ENCODE peak calls at places on chromosome 9, in seven cellular contexts. Q, X, N, L, W, D and K are unnamed samples.

GRCh38 chr9:136854842-136855460 is 2.8 kb downstream of the MAMDC4 start:
- DNase-seq in D (no peak), L (no peak), Q (no peak), X (peak; percentile 52), W (no peak), N (no peak), K (no peak)

GRCh38 chr9:15498246-15499018 is 12.3 kb downstream of the PSIP1 start:
- DNase-seq in N (no peak), L (no peak), Q (no peak), W (no peak), D (no peak), X (no peak), K (no peak)

GRCh38 chr9:81906656-81907055 is 21.6 kb upstream of the SPATA31D4 start:
- DNase-seq in X (no peak), W (no peak), L (no peak), Q (no peak), D (no peak), N (no peak), K (no peak)

GRCh38 chr9:114307323-114308250 is 15.3 kb upstream of the ORM1 start:
- DNase-seq in N (no peak), D (peak; percentile 28), L (no peak), Q (peak; percentile 16), W (no peak), X (peak; percentile 24), K (no peak)

GRCh38 chr9:107612136-107612535 is 122.6 kb upstream of the KLF4 start:
- DNase-seq in Q (peak; percentile 29), L (no peak), D (peak; percentile 87), N (no peak), W (no peak), X (no peak), K (no peak)

GRCh38 chr9:22005083-22005699 is 3.9 kb downstream of the CDKN2B start:
- DNase-seq in D (no peak), N (no peak), X (peak; percentile 66), L (no peak), Q (no peak), W (no peak), K (no peak)

GRCh38 chr9:114497727-114498382 is 7.4 kb downstream of the WHRN start:
- DNase-seq in N (no peak), X (no peak), Q (no peak), W (no peak), D (no peak), L (no peak), K (no peak)

GRCh38 chr9:106962615-106963363 is 99.8 kb downstream of the ZNF462 start:
- DNase-seq in X (no peak), L (no peak), D (no peak), Q (no peak), N (no peak), W (no peak), K (no peak)

GRCh38 chr9:132945186-132946130 is 1.0 kb upstream of the TSC1 start:
- DNase-seq in N (no peak), L (no peak), Q (no peak), D (no peak), X (no peak), W (no peak), K (no peak)

GRCh38 chr9:68983008-68983411 is 30.9 kb downstream of the PRKACG start:
- DNase-seq in X (no peak), N (no peak), L (no peak), Q (no peak), W (no peak), D (no peak), K (no peak)

GRCh38 chr9:129624168-129624759 is 1.7 kb upstream of the NTMT1 start:
- DNase-seq in L (peak; percentile 46), N (peak; percentile 45), D (no peak), W (no peak), Q (peak; percentile 68), X (peak; percentile 95), K (no peak)

GRCh38 chr9:71647094-71647591 is 121.2 kb downstream of the CEMIP2 start:
- DNase-seq in Q (peak; percentile 63), X (no peak), N (peak; percentile 13), L (no peak), W (no peak), D (peak; percentile 77), K (no peak)

GRCh38 chr9:4497395-4497794 is 7.1 kb downstream of the SLC1A1 start:
- DNase-seq in Q (no peak), X (no peak), W (no peak), L (no peak), D (no peak), N (no peak), K (no peak)

GRCh38 chr9:20941177-20941690 is 90.2 kb downstream of the HACD4 start:
- DNase-seq in X (peak; percentile 57), L (peak; percentile 63), N (peak; percentile 62), Q (peak; percentile 65), D (no peak), W (peak; percentile 24), K (peak; percentile 12)

GRCh38 chr9:89664896-89665329 is 60.1 kb downstream of the GADD45G start:
- DNase-seq in L (no peak), X (no peak), D (no peak), W (no peak), Q (peak; percentile 94), N (no peak), K (no peak)

GRCh38 chr9:12878342-12878978 is 103.6 kb downstream of the LURAP1L start:
- DNase-seq in Q (no peak), D (no peak), N (no peak), L (peak; percentile 11), X (no peak), W (no peak), K (no peak)

GRCh38 chr9:112696461-112696860 is 21.5 kb downstream of the INIP start:
- DNase-seq in Q (no peak), D (no peak), L (no peak), N (no peak), W (no peak), X (no peak), K (no peak)

GRCh38 chr9:86405926-86406325 is 51.7 kb upstream of the TUT7 start:
- DNase-seq in N (peak; percentile 58), D (no peak), X (no peak), W (no peak), L (peak; percentile 53), Q (no peak), K (no peak)

GRCh38 chr9:114210691-114211276 is 55.4 kb downstream of the COL27A1 start:
- DNase-seq in D (no peak), Q (no peak), X (no peak), N (no peak), L (no peak), W (no peak), K (no peak)

GRCh38 chr9:129838707-129839259 is 3.5 kb downstream of the USP20 start:
- DNase-seq in X (no peak), D (no peak), L (no peak), N (no peak), W (no peak), Q (no peak), K (no peak)

GRCh38 chr9:36566813-36567217 is 5.9 kb upstream of the MELK start:
- DNase-seq in W (no peak), X (no peak), N (no peak), D (peak; percentile 35), Q (peak; percentile 55), L (no peak), K (no peak)

GRCh38 chr9:3074247-3074646 is 230.4 kb upstream of the PUM3 start:
- DNase-seq in X (no peak), W (no peak), D (no peak), L (no peak), N (no peak), Q (no peak), K (no peak)

GRCh38 chr9:34190996-34191892 is 12.4 kb downstream of the UBAP1 start:
- DNase-seq in D (no peak), W (no peak), X (no peak), Q (no peak), L (peak; percentile 73), N (no peak), K (no peak)

GRCh38 chr9:34187891-34188240 is 9.0 kb downstream of the UBAP1 start:
- DNase-seq in N (no peak), X (no peak), W (no peak), D (no peak), L (no peak), Q (no peak), K (no peak)

GRCh38 chr9:34185778-34186551 is 7.1 kb downstream of the UBAP1 start:
- DNase-seq in L (no peak), X (no peak), N (peak; percentile 68), Q (peak; percentile 57), D (no peak), W (peak; percentile 25), K (no peak)
- TF ChIP-seq POLR2A in L (no peak), X (no peak), N (no peak), Q (no peak), D (no peak), W (no peak), K (no peak)

DNA sequence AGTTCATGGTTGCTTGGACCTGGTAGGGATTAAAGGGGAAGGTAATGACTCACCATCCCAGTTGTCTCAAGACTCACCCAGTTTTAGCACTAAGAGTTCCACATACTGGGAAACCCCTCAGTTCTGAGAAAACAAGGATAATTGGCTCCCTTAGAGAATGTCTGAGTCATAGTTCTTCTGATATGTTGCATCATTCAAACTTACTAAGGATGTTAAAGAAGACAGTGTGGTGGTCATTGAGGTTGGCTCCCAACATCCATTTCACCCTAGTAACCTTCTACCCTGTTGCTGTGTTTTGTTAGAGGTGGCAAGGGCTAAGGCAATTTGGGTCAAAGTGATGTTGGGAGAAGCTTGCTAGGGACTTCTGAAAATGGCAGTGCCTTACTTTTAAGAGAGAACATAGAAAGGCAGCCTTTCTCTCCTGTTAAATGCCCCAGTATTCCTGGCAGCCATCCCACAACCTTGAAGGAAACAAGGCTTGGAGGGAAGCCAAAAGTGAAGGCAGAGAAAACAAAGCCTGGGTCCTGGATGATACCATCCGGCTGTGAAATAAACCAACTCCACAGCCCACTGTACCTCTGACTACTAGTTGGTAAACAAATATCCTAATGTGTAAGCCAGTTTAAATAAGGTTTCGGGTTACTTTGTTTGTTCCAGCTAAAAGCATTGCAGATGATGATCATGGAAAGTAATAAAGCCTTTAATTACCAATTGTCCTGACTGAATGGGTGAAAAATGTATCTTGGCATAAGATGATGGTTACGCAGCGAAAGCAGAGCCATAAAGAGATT is 80.4 kb upstream of the ADAMTSL1 start:
- DNase-seq in X (no peak), W (no peak), N (peak; percentile 69), D (no peak), L (peak; percentile 1), Q (peak; percentile 76), K (no peak)
- TF ChIP-seq POLR2AphosphoS5 in X (no peak), W (no peak), N (no peak), D (no peak), L (no peak), Q (peak; percentile 35), K (no peak)

DNA sequence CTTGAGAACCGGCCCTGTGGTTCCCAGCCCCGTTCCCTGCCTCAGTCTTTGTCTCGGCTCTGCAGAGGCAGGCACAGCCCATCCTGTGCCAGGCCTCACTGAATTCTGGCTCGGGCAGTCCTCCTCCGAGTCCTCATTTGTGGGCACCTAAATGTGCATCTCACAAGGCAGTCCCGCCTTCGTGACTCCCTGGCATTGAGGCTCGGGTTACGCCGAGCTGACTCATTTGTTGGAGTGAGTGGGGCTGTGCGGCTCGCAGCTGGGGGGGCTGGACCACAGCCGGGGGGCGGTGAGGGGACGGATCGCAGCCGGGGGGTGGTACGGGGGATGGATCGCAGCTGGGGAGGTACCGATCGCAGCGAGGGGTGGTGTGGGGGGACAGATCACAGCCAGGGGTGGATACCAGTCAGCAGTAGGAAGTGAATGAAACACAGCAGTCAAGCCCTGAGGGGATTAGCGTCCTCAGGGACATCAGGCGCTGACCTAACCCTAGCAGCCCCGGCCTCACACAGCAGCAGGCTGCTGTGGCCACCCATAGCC is 72.2 kb downstream of the PSMB7 start:
- DNase-seq in W (no peak), N (no peak), D (peak; percentile 76), Q (no peak), L (no peak), X (no peak), K (no peak)
- TF ChIP-seq POLR2A in W (no peak), N (no peak), D (no peak), Q (no peak), L (peak; percentile 28), X (no peak), K (no peak)

GRCh38 chr9:10438955-10439354 is 173.8 kb downstream of the PTPRD start:
- DNase-seq in Q (no peak), N (no peak), D (no peak), L (no peak), W (no peak), X (no peak), K (no peak)
- TF ChIP-seq POLR2AphosphoS5 in Q (no peak), N (no peak), D (no peak), L (no peak), W (no peak), X (no peak), K (no peak)